ENCODE peak calls at places on chromosomes 2 and 18, in six cellular contexts. P is hypothalamus, H is NCI-H510A, E is GM10248, Q is esophagus squamous epithelium, Z is HCT116. I is an unnamed sample.

GRCh38 chr2:6917071-6917760 is at the start of gene RNF144A:
- DNase-seq in P (peak; percentile 86), H (peak; percentile 29), E (peak; percentile 88), Q (no peak), Z (no peak), I (peak; percentile 72)

GRCh38 chr2:239067196-239067865 is 219.4 kb downstream of the TWIST2 start:
- DNase-seq in P (no peak), H (no peak), E (no peak), Q (no peak), Z (no peak), I (no peak)

GRCh38 chr2:31381601-31382000 is 32.9 kb downstream of the XDH start:
- DNase-seq in P (no peak), H (no peak), E (no peak), Q (no peak), Z (no peak), I (no peak)

GRCh38 chr2:47650001-47650535 is 132.9 kb upstream of the MSH6 start:
- DNase-seq in P (no peak), H (no peak), E (no peak), Q (no peak), Z (no peak), I (no peak)

GRCh38 chr2:227366861-227367800 is 12.0 kb downstream of the TM4SF20 start:
- DNase-seq in P (no peak), H (no peak), E (no peak), Q (no peak), Z (no peak), I (no peak)

GRCh38 chr2:41038408-41038807 is 586.5 kb upstream of the SLC8A1 start:
- DNase-seq in P (no peak), H (no peak), E (no peak), Q (no peak), Z (no peak), I (no peak)

GRCh38 chr2:157751462-157752058 is 122.9 kb upstream of the ACVR1C start:
- DNase-seq in P (no peak), H (no peak), E (no peak), Q (no peak), Z (no peak), I (peak; percentile 55)

GRCh38 chr2:20381457-20381856 is 30.8 kb upstream of the PUM2 start:
- DNase-seq in P (peak; percentile 43), H (peak; percentile 19), E (no peak), Q (no peak), Z (no peak), I (peak; percentile 17)

GRCh38 chr2:226891780-226892590 is 56.1 kb downstream of the RHBDD1 start:
- DNase-seq in P (no peak), H (no peak), E (no peak), Q (no peak), Z (no peak), I (no peak)

GRCh38 chr2:125730921-125731320 is 925.0 kb upstream of the GYPC start:
- DNase-seq in P (no peak), H (no peak), E (no peak), Q (no peak), Z (no peak), I (no peak)

GRCh38 chr2:8115966-8116365 is 565.9 kb upstream of the ID2 start:
- DNase-seq in P (no peak), H (no peak), E (no peak), Q (no peak), Z (no peak), I (no peak)

GRCh38 chr2:62597323-62597722 is 91.3 kb upstream of the TMEM17 start:
- DNase-seq in P (no peak), H (no peak), E (no peak), Q (no peak), Z (no peak), I (no peak)

GRCh38 chr18:62558015-62558663 is 35.3 kb downstream of the ZCCHC2 start:
- DNase-seq in P (no peak), H (no peak), E (no peak), Q (no peak), Z (no peak), I (no peak)

GRCh38 chr18:51391215-51391614 is 193.7 kb upstream of the MEX3C start:
- DNase-seq in P (no peak), H (no peak), E (no peak), Q (no peak), Z (no peak), I (no peak)

GRCh38 chr2:43224571-43225092 is 1.8 kb downstream of the ZFP36L2 start:
- DNase-seq in P (peak; percentile 56), H (no peak), E (no peak), Q (no peak), Z (no peak), I (peak; percentile 39)

GRCh38 chr18:28183418-28184078 is 6.6 kb upstream of the CDH2 start:
- DNase-seq in P (no peak), H (no peak), E (no peak), Q (no peak), Z (no peak), I (no peak)

GRCh38 chr2:112244854-112245253 is 10.0 kb downstream of the ZC3H8 start:
- DNase-seq in P (no peak), H (no peak), E (no peak), Q (no peak), Z (no peak), I (no peak)

GRCh38 chr2:44342854-44343253 is 18.4 kb downstream of the PREPL start:
- DNase-seq in P (no peak), H (no peak), E (no peak), Q (no peak), Z (no peak), I (peak; percentile 55)

GRCh38 chr2:24153478-24153877 is 21.4 kb upstream of the FAM228A start:
- DNase-seq in P (no peak), H (no peak), E (no peak), Q (no peak), Z (no peak), I (no peak)

GRCh38 chr18:55856191-55856590 is 268.2 kb upstream of the TCF4 start:
- DNase-seq in P (no peak), H (no peak), E (no peak), Q (no peak), Z (no peak), I (no peak)

GRCh38 chr2:70132244-70133126 is 45.2 kb downstream of the PCBP1 start:
- DNase-seq in P (peak; percentile 51), H (peak; percentile 46), E (peak; percentile 56), Q (no peak), Z (no peak), I (no peak)

GRCh38 chr2:201363857-201364560 is 6.9 kb upstream of the FLACC1 start:
- DNase-seq in P (no peak), H (no peak), E (peak; percentile 32), Q (no peak), Z (peak; percentile 24), I (no peak)

GRCh38 chr18:44937985-44938384 is 257.3 kb downstream of the SETBP1 start:
- DNase-seq in P (no peak), H (no peak), E (no peak), Q (no peak), Z (no peak), I (no peak)

GRCh38 chr2:42901076-42901645 is 108.8 kb upstream of the HAAO start:
- DNase-seq in P (no peak), H (no peak), E (no peak), Q (no peak), Z (no peak), I (no peak)

GRCh38 chr2:227180286-227180685 is 15.9 kb downstream of the COL4A3 start:
- DNase-seq in P (peak; percentile 36), H (no peak), E (no peak), Q (no peak), Z (no peak), I (no peak)

GRCh38 chr18:6885992-6886823 is 156.7 kb downstream of the ARHGAP28 start:
- DNase-seq in P (peak; percentile 47), H (peak; percentile 18), E (peak; percentile 32), Q (no peak), Z (no peak), I (peak; percentile 62)

GRCh38 chr2:53182609-53183008 is 585.0 kb upstream of the CHAC2 start:
- DNase-seq in P (no peak), H (no peak), E (no peak), Q (no peak), Z (no peak), I (peak; percentile 21)

GRCh38 chr2:2083113-2083757 is 247.8 kb downstream of the MYT1L start:
- DNase-seq in P (no peak), H (peak; percentile 89), E (no peak), Q (no peak), Z (no peak), I (peak; percentile 40)

GRCh38 chr2:61144697-61145268 is 17.2 kb upstream of the C2orf74 start:
- DNase-seq in P (peak; percentile 90), H (peak; percentile 94), E (peak; percentile 98), Q (peak; percentile 68), Z (no peak), I (peak; percentile 99)

GRCh38 chr2:11710632-11711381 is 35.6 kb upstream of the LPIN1 start:
- DNase-seq in P (no peak), H (no peak), E (no peak), Q (no peak), Z (no peak), I (no peak)

GRCh38 chr2:180705122-180705521 is 275.3 kb upstream of the UBE2E3 start:
- DNase-seq in P (no peak), H (no peak), E (no peak), Q (no peak), Z (no peak), I (no peak)

GRCh38 chr2:135299656-135300244 is 231.3 kb downstream of the ZRANB3 start:
- DNase-seq in P (no peak), H (no peak), E (peak; percentile 30), Q (no peak), Z (no peak), I (no peak)

GRCh38 chr2:230871361-230872150 is 6.8 kb downstream of the ITM2C start:
- DNase-seq in P (no peak), H (no peak), E (no peak), Q (no peak), Z (no peak), I (no peak)

GRCh38 chr2:208352644-208353567 is 53.7 kb upstream of the PTH2R start:
- DNase-seq in P (no peak), H (no peak), E (no peak), Q (no peak), Z (no peak), I (peak; percentile 51)

GRCh38 chr2:191355170-191355758 is 110.1 kb downstream of the MYO1B start:
- DNase-seq in P (no peak), H (no peak), E (no peak), Q (no peak), Z (no peak), I (no peak)

GRCh38 chr2:223563462-223563861 is 38.7 kb downstream of the SCG2 start:
- DNase-seq in P (no peak), H (peak; percentile 64), E (no peak), Q (no peak), Z (peak; percentile 92), I (no peak)

GRCh38 chr18:74551936-74552555 is 17.7 kb downstream of the CNDP1 start:
- DNase-seq in P (peak; percentile 85), H (peak; percentile 88), E (peak; percentile 82), Q (peak; percentile 6), Z (peak; percentile 72), I (peak; percentile 92)

GRCh38 chr2:70645733-70646420 is 92.3 kb upstream of the TGFA start:
- DNase-seq in P (no peak), H (no peak), E (no peak), Q (no peak), Z (no peak), I (no peak)

GRCh38 chr2:171216631-171217030 is 55.9 kb upstream of the TLK1 start:
- DNase-seq in P (no peak), H (no peak), E (no peak), Q (no peak), Z (no peak), I (no peak)

I was measured in body of pancreas.